ENCODE peak calls at places on chromosome 5, in nine cellular contexts. R, Y, Z, M, L, A, I, P and T are unnamed samples.

GRCh38 chr5:140113180-140113698 is 670 bp upstream of the PURA start:
- DNase-seq in A (peak), I (peak), Y (no peak), Z (no peak), R (no peak), M (peak), P (peak), L (no peak), T (peak)

GRCh38 chr5:67900515-67900914 is 315.0 kb upstream of the PIK3R1 start:
- DNase-seq in P (no peak), A (no peak), Y (no peak), L (no peak), Z (no peak), R (peak), M (no peak), I (no peak), T (no peak)

GRCh38 chr5:143582869-143583268 is 179.4 kb upstream of the NR3C1 start:
- DNase-seq in A (no peak), M (no peak), R (peak), P (no peak), L (no peak), Z (no peak), I (no peak), Y (no peak), T (no peak)

GRCh38 chr5:156367602-156368001 is 40.6 kb downstream of the SGCD start:
- DNase-seq in A (peak), L (no peak), Y (no peak), P (peak), M (no peak), I (no peak), Z (no peak), R (peak), T (no peak)

GRCh38 chr5:109038209-109038840 is 290.6 kb downstream of the FER start:
- DNase-seq in I (no peak), Y (no peak), P (no peak), L (no peak), Z (no peak), A (no peak), R (peak), M (no peak), T (no peak)

GRCh38 chr5:168530751-168531150 is 1.6 kb downstream of the FBLL1 start:
- DNase-seq in P (no peak), R (peak), Z (no peak), M (no peak), A (no peak), Y (no peak), L (no peak), I (no peak), T (no peak)

GRCh38 chr5:132265336-132266030 is 8.0 kb downstream of the PDLIM4 start:
- DNase-seq in Z (peak), M (no peak), A (peak), L (peak), Y (peak), R (peak), I (no peak), P (peak), T (peak)

GRCh38 chr5:37989884-37990283 is 150.0 kb upstream of the GDNF start:
- DNase-seq in L (no peak), Y (no peak), M (no peak), A (no peak), R (no peak), Z (no peak), I (no peak), P (no peak), T (no peak)

GRCh38 chr5:109496112-109496511 is 86.3 kb upstream of the PJA2 start:
- DNase-seq in A (no peak), L (no peak), Z (no peak), M (no peak), R (peak), Y (no peak), P (no peak), I (no peak), T (no peak)

GRCh38 chr5:82221020-82221419 is 57.1 kb downstream of the RPS23 start:
- DNase-seq in Z (no peak), Y (no peak), M (no peak), L (no peak), A (no peak), P (no peak), I (no peak), R (no peak), T (no peak)

GRCh38 chr5:64790210-64790609 is 21.5 kb downstream of the CWC27 start:
- DNase-seq in L (no peak), M (no peak), Z (no peak), Y (no peak), P (no peak), I (no peak), A (no peak), R (peak), T (no peak)

GRCh38 chr5:86126202-86126601 is 491.5 kb upstream of the COX7C start:
- DNase-seq in M (no peak), A (no peak), R (no peak), I (no peak), P (no peak), Y (no peak), Z (no peak), L (no peak), T (no peak)

DNA sequence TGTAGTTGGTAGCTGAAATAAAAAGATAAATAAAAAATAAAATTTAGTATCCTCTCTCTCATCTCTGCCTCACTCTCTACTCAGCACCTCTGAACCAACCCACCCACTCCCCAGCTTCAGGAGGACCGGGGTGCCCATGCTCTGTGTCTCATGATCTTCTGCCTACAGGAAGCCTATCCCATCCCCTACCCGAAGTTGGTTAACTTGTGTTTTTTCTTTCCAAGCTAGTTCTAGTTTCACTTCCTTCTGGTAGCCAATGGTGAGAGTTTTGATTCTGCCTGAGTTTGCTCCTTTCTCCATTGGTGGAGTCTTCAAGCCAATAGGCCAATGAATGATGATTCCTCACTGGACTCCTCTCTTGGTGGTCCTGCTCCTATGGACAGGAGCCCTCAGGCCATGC is 32.1 kb downstream of the SNX24 start:
- DNase-seq in L (no peak), Y (no peak), Z (no peak), I (no peak), P (no peak), A (no peak), M (no peak), R (no peak), T (no peak)
- TF ChIP-seq CTCF in L (no peak), Y (no peak), Z (no peak), I (no peak), P (no peak), A (no peak), M (no peak), R (no peak), T (no peak)

GRCh38 chr5:6482735-6483134 is 34.1 kb downstream of the UBE2QL1 start:
- DNase-seq in A (no peak), M (no peak), I (no peak), Y (no peak), L (no peak), Z (no peak), P (no peak), R (no peak), T (no peak)

GRCh38 chr5:6484446-6484845 is 35.8 kb downstream of the UBE2QL1 start:
- DNase-seq in P (no peak), Z (no peak), I (no peak), M (no peak), Y (no peak), L (no peak), R (no peak), A (no peak), T (no peak)

GRCh38 chr5:6483880-6484382 is 35.3 kb downstream of the UBE2QL1 start:
- DNase-seq in L (no peak), I (no peak), Y (no peak), P (no peak), R (no peak), M (no peak), Z (no peak), A (no peak), T (peak)

GRCh38 chr5:6478793-6479192 is 30.1 kb downstream of the UBE2QL1 start:
- DNase-seq in I (no peak), R (no peak), Y (no peak), M (no peak), P (no peak), L (no peak), A (no peak), Z (no peak), T (no peak)

GRCh38 chr5:6480133-6481051 is 31.7 kb downstream of the UBE2QL1 start:
- DNase-seq in A (no peak), P (no peak), Z (no peak), L (no peak), I (no peak), Y (no peak), R (no peak), M (no peak), T (peak)
- TF ChIP-seq CTCF in A (no peak), P (no peak), Z (no peak), L (no peak), I (no peak), Y (no peak), R (no peak), M (no peak), T (no peak)

GRCh38 chr5:1405539-1406530 is 39.4 kb downstream of the SLC6A3 start:
- DNase-seq in P (no peak), I (peak), M (no peak), R (no peak), Z (no peak), L (peak), Y (no peak), A (no peak), T (no peak)
- TF ChIP-seq CTCF in P (no peak), I (no peak), M (no peak), R (no peak), Z (no peak), L (no peak), Y (no peak), A (no peak), T (no peak)

GRCh38 chr5:146528232-146528631 is 12.2 kb upstream of the GPR151 start:
- DNase-seq in A (no peak), L (no peak), M (no peak), Z (no peak), R (no peak), I (no peak), Y (no peak), P (no peak), T (no peak)
- TF ChIP-seq CTCF in A (no peak), L (no peak), M (no peak), Z (no peak), R (peak), I (no peak), Y (no peak), P (no peak), T (no peak)

GRCh38 chr5:89844548-89844947 is 565.0 kb downstream of the CETN3 start:
- DNase-seq in Z (no peak), R (no peak), A (no peak), M (no peak), I (no peak), L (no peak), Y (no peak), P (no peak), T (no peak)
- TF ChIP-seq CTCF in Z (no peak), R (no peak), A (no peak), M (no peak), I (no peak), L (no peak), Y (no peak), P (no peak), T (no peak)

GRCh38 chr5:78795757-78796156 is 147.2 kb upstream of the LHFPL2 start:
- DNase-seq in A (no peak), Z (no peak), R (peak), M (no peak), P (no peak), I (no peak), L (no peak), Y (peak), T (peak)

GRCh38 chr5:78801413-78801812 is 152.8 kb upstream of the LHFPL2 start:
- DNase-seq in Y (no peak), I (no peak), R (no peak), P (no peak), L (no peak), Z (no peak), A (no peak), M (no peak), T (no peak)

GRCh38 chr5:78803386-78803785 is 154.8 kb upstream of the LHFPL2 start:
- DNase-seq in Z (peak), A (no peak), L (no peak), R (peak), Y (no peak), I (peak), P (peak), M (no peak), T (no peak)

GRCh38 chr5:78797945-78798731 is 149.6 kb upstream of the LHFPL2 start:
- DNase-seq in L (no peak), Y (no peak), I (no peak), M (no peak), P (no peak), Z (no peak), R (peak), A (no peak), T (no peak)

DNA sequence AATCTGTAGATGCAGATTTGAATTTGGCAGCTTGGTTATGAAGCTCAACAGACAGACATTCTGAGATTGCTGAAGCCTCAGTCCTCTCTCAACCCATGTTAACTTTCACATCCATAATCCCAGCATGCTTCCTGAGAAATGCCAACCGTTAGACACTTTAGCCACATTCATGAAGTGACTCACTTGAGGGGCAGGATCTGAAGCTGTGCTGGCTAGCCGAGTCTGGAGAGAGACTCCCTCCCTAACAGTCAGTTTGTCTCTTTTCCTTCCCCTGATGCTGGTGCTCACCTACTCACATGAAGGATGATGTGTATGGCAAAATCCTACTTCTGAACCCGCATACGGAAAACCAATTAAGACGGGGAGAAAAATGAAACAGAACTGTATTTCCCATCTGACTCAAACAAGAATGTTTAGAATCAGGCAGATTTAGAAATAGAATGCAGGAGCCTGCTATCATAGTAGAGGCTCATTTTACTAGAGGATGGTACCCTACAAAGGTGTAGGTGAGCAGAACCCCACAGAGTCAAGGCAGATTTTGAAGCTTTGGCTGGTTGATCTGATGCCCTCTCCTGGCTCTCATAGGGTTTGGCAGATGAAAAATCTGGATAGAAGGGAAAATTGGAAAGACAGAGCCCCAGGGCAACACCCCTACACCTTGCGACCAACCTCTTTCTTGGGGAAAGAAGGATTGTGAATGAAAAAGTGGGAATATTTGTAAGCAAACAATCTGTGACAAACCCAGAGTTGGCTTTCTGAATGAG is 150.9 kb upstream of the LHFPL2 start:
- DNase-seq in I (no peak), A (no peak), Z (no peak), P (no peak), Y (no peak), M (no peak), L (no peak), R (peak), T (no peak)
- TF ChIP-seq CTCF in I (no peak), A (no peak), Z (no peak), P (no peak), Y (peak), M (no peak), L (no peak), R (peak), T (no peak)

GRCh38 chr5:17666726-17667235 is 32.5 kb downstream of the TAF11L14 start:
- DNase-seq in M (no peak), Y (no peak), P (no peak), I (no peak), R (no peak), A (no peak), L (no peak), Z (no peak), T (no peak)

GRCh38 chr5:17665836-17666235 is 31.6 kb downstream of the TAF11L14 start:
- DNase-seq in I (no peak), P (no peak), M (no peak), L (no peak), R (no peak), Z (no peak), A (no peak), Y (no peak), T (no peak)

DNA sequence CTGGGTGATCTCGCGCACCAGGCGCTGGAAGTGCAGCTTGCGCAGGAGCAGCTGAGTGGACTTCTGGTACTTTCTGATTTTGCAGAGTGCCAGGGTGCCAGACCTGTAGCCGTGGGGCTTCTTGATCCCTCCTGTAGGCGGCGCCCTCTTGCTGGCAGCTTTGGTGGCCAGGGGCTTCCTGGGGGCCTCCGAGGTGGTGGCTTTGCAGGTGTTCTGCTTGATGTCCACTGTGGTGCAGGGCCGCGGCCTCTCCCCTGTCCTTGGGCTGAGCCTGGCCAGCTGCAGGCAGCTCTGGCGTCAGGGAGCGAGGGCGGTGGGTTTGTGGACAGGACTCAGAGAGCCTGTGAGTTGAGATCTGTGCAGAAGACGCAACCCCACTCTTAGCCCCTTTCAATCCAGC is 36.1 kb downstream of the TAF11L14 start:
- DNase-seq in A (no peak), Z (no peak), R (no peak), P (no peak), M (no peak), Y (no peak), L (peak), I (no peak), T (no peak)
- TF ChIP-seq CTCF in A (no peak), Z (no peak), R (no peak), P (no peak), M (no peak), Y (no peak), L (no peak), I (no peak), T (no peak)

DNA sequence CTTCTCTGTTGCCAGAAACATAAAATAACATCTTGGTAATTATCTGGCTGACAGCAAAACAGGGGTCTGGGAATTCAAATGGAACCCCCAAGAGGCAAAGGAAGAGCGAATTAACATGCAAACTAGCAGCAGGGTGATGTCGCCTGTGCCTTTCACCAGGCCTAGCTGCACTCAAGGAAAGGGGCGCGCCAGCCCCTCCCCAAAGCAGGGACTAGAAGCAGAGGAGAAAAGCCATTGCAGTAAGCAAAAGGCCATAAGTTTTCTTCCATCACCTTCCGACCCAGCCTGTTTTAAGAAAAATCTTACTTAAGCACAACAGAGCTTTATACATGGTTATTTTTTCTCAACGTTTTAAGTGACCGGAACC is 539 bp downstream of the POC5 start:
- DNase-seq in Z (no peak), L (peak), Y (no peak), M (no peak), A (no peak), R (no peak), P (no peak), I (no peak), T (no peak)
- TF ChIP-seq CTCF in Z (no peak), L (no peak), Y (no peak), M (no peak), A (no peak), R (no peak), P (no peak), I (no peak), T (no peak)